ENCODE peak calls at places on chromosomes 3 and 15, in six cellular contexts. H, G, A, E, T and P are unnamed samples.
A peak's percentile ranks its signal among the peaks of the same experiment; 100 is the strongest.

GRCh38 chr3:100954199-100954935 is 38.9 kb downstream of the ABI3BP start:
- DNase-seq in H (no peak), G (no peak), A (no peak), E (no peak), T (no peak), P (no peak)

GRCh38 chr3:24156466-24156865 is 211.4 kb downstream of the NR1D2 start:
- DNase-seq in H (no peak), G (no peak), A (no peak), E (peak; percentile 62), T (no peak), P (peak; percentile 13)

GRCh38 chr3:129004639-129005295 is 3.7 kb downstream of the EFCC1 start:
- DNase-seq in H (no peak), G (no peak), A (no peak), E (no peak), T (no peak), P (no peak)

GRCh38 chr3:117045143-117045542 is 335.6 kb downstream of the TUSC7 start:
- DNase-seq in H (no peak), G (no peak), A (no peak), E (peak; percentile 28), T (no peak), P (no peak)

GRCh38 chr15:59268980-59269472 is 62.4 kb downstream of the LDHAL6B start:
- DNase-seq in H (no peak), G (no peak), A (no peak), E (no peak), T (no peak), P (no peak)

GRCh38 chr3:171432548-171432947 is 27.7 kb downstream of the TNIK start:
- DNase-seq in H (no peak), G (no peak), A (no peak), E (no peak), T (no peak), P (no peak)

GRCh38 chr15:90545095-90545494 is 15.4 kb downstream of the CRTC3 start:
- DNase-seq in H (no peak), G (no peak), A (no peak), E (no peak), T (no peak), P (no peak)

GRCh38 chr15:71501344-71502128 is 308.8 kb upstream of the NR2E3 start:
- DNase-seq in H (no peak), G (no peak), A (no peak), E (no peak), T (no peak), P (no peak)

GRCh38 chr15:68373028-68373427 is 58.9 kb downstream of the ITGA11 start:
- DNase-seq in H (no peak), G (no peak), A (no peak), E (no peak), T (no peak), P (no peak)

GRCh38 chr15:96187916-96188315 is 142.6 kb upstream of the NR2F2 start:
- DNase-seq in H (no peak), G (no peak), A (no peak), E (no peak), T (no peak), P (no peak)

GRCh38 chr3:195169011-195169410 is 101.9 kb downstream of the XXYLT1 start:
- DNase-seq in H (no peak), G (no peak), A (no peak), E (no peak), T (no peak), P (no peak)

GRCh38 chr15:90142216-90143175 is 40.2 kb upstream of the IDH2 start:
- DNase-seq in H (peak; percentile 84), G (peak; percentile 57), A (no peak), E (no peak), T (no peak), P (no peak)

GRCh38 chr15:77097317-77097721 is 26.4 kb upstream of the TSPAN3 start:
- DNase-seq in H (no peak), G (no peak), A (no peak), E (no peak), T (no peak), P (no peak)

GRCh38 chr3:126184465-126185000 is 4.1 kb upstream of the ALDH1L1 start:
- DNase-seq in H (no peak), G (no peak), A (no peak), E (no peak), T (no peak), P (no peak)

GRCh38 chr15:34737379-34737928 is 17.3 kb downstream of the GJD2 start:
- DNase-seq in H (no peak), G (no peak), A (no peak), E (no peak), T (no peak), P (no peak)

GRCh38 chr15:49225572-49226281 is 55.7 kb downstream of the GALK2 start:
- DNase-seq in H (no peak), G (no peak), A (no peak), E (no peak), T (no peak), P (no peak)

GRCh38 chr3:128323206-128324081 is 143.2 kb downstream of the DNAJB8 start:
- DNase-seq in H (no peak), G (no peak), A (no peak), E (no peak), T (no peak), P (no peak)

GRCh38 chr15:40928351-40928974 is 677 bp upstream of the DLL4 start:
- DNase-seq in H (peak; percentile 34), G (no peak), A (no peak), E (no peak), T (no peak), P (no peak)

GRCh38 chr15:69719527-69719926 is 266.9 kb downstream of the RPLP1 start:
- DNase-seq in H (peak; percentile 89), G (peak; percentile 61), A (no peak), E (no peak), T (no peak), P (no peak)